ENCODE peak calls at places on chromosomes 2 and 18, in six cellular contexts. J, T, N, O, X and Z are unnamed samples.

GRCh38 chr2:40204268-40204667 is 247.6 kb downstream of the SLC8A1 start:
- DNase-seq in O (no peak), T (no peak), N (no peak), X (no peak), J (no peak), Z (no peak)

GRCh38 chr2:211216221-211216620 is 659.8 kb downstream of the CPS1 start:
- DNase-seq in X (no peak), J (no peak), O (no peak), T (no peak), N (no peak), Z (no peak)

GRCh38 chr2:75560768-75561565 is at the start of gene EVA1A:
- DNase-seq in O (no peak), X (no peak), J (no peak), N (peak), T (peak), Z (peak)

GRCh38 chr2:113692698-113693428 is 63.6 kb downstream of the SLC35F5 start:
- DNase-seq in J (no peak), O (no peak), X (no peak), N (no peak), T (no peak), Z (no peak)

GRCh38 chr2:227383687-227384086 is 4.1 kb downstream of the SCYGR1 start:
- DNase-seq in O (no peak), X (no peak), J (no peak), T (no peak), N (no peak), Z (no peak)

GRCh38 chr18:31244737-31245432 is 73.1 kb upstream of the DSG1 start:
- DNase-seq in N (peak), X (no peak), J (no peak), T (peak), O (no peak), Z (no peak)

GRCh38 chr2:138182276-138182675 is 218.0 kb downstream of the HNMT start:
- DNase-seq in O (no peak), T (no peak), X (no peak), N (no peak), J (no peak), Z (no peak)

GRCh38 chr2:202084265-202084664 is 11.2 kb downstream of the KIAA2012 start:
- DNase-seq in N (no peak), T (no peak), X (no peak), O (no peak), J (no peak), Z (no peak)

GRCh38 chr2:215460682-215461081 is 24.8 kb upstream of the FN1 start:
- DNase-seq in J (no peak), O (no peak), T (peak), X (no peak), N (peak), Z (no peak)

GRCh38 chr18:23020555-23021294 is 87.6 kb downstream of the RBBP8 start:
- DNase-seq in O (no peak), J (no peak), N (no peak), X (no peak), T (no peak), Z (no peak)

GRCh38 chr2:121359170-121359569 is 74.2 kb upstream of the TFCP2L1 start:
- DNase-seq in N (no peak), X (no peak), T (no peak), O (no peak), J (no peak), Z (no peak)

GRCh38 chr2:121359937-121360565 is 75.0 kb upstream of the TFCP2L1 start:
- DNase-seq in X (no peak), T (no peak), J (no peak), N (peak), O (no peak), Z (no peak)

GRCh38 chr2:121362776-121363175 is 77.8 kb upstream of the TFCP2L1 start:
- DNase-seq in O (no peak), J (no peak), N (no peak), T (no peak), X (no peak), Z (no peak)

GRCh38 chr2:121362226-121362625 is 77.2 kb upstream of the TFCP2L1 start:
- DNase-seq in J (no peak), T (no peak), X (no peak), O (no peak), N (no peak), Z (no peak)

GRCh38 chr2:121360566-121361300 is 75.7 kb upstream of the TFCP2L1 start:
- DNase-seq in T (no peak), X (no peak), N (peak), O (peak), J (no peak), Z (peak)
- TF ChIP-seq POLR2AphosphoS5 in T (no peak), X (no peak), N (peak), O (no peak), J (no peak), Z (peak)

GRCh38 chr2:112275887-112276773 is 733 bp downstream of the ZC3H6 start:
- DNase-seq in X (peak), O (peak), J (peak), T (peak), N (peak), Z (peak)
- TF ChIP-seq POLR2AphosphoS5 in X (peak), O (peak), J (peak), T (peak), N (peak), Z (no peak)

DNA sequence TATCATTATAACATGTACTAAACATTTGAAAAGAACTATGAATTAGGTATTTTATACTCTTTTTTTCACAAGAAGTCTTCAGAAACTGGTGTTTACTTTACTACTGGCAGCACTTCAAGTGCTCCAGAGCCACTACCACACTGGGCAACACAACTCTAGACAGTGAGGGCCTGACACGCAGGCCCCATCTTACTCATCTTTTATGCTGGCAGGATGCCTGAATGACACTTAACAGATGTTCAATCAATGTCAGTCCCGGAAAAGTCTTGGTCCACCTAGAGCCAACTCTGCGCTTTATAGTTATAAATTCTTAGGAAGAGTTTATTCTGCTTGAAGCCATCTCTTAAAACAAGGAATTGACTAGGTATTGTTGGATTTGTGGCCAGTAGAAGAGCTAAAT is 8.7 kb upstream of the WIPF1 start:
- DNase-seq in J (peak), X (no peak), O (no peak), N (no peak), T (no peak), Z (no peak)
- TF ChIP-seq POLR2AphosphoS5 in J (peak), X (no peak), O (no peak), N (no peak), T (no peak), Z (peak)

DNA sequence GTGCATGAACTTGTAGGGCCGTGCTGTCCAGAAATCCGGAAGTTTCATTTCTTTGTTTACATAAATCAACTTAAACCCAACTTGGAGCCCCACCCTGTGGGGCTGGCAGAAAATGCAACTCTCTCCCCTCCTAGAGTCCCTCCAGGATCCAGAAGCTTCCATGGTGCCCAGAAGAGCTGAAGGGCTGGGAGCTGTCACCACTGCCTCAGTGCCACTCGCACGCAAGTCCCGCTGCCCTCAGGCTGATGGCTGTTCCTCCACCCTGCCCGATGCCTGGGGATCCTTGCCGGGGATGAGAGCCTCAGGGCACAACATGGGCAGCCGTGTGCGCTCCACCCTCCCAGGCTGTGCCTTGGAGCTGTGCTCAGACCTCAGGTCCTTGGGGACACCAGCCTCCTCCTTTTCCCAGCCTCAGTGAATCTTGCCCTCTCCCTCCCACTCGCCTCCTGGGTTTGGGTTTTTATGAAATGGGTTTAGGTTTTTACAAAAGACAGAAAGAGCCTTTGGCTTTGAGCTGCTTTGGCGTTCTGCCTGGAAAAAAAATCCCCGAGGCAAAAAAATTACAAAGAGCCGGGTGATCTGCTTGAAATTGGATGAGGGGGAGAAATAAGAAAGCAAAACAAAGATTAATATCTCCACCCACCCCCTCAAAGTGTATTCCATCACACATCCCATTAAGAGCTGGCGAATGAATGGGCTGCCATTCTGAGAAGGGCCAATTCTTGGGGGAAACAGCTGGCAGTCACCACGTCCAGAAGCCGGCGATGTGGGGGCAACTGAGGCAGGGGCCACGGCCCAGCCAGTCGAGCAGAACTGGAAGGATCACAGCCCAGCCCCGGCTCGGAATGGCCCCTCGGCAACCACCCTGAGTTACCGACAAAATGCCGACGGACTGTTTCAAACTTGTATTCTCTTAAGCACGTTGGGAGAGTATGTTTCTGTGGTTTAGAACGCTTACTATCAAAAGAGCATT is 155.4 kb downstream of the TWIST2 start:
- DNase-seq in T (no peak), X (no peak), J (peak), N (no peak), O (no peak), Z (no peak)
- TF ChIP-seq POLR2AphosphoS5 in T (no peak), X (no peak), J (no peak), N (no peak), O (no peak), Z (no peak)

DNA sequence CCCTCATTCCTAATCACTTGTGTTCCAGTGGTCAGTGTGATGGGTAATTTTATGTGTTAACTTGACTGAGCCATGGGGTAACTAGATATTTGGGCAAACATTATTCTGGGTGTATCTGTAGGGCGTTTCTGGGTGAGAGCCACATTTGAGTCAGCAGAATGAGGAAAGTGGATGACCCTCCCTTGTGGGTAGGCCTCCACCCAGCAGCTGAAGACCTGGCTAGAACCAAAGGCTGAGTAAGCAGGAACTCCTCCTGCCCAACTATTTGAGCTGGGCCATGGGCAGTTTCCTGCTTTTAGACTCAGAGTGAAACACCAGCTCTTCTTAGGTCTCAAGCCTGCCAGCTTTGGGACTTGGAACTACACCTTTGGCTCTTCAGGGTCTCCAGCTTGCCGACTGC is 141.8 kb downstream of the ACKR3 start:
- DNase-seq in N (no peak), J (peak), O (no peak), T (no peak), X (no peak), Z (no peak)
- TF ChIP-seq POLR2AphosphoS5 in N (no peak), J (no peak), O (no peak), T (no peak), X (no peak), Z (no peak)